ENCODE peak calls at places on chromosomes 6 and 20, in four cellular contexts. S is mesenchymal stem cell; Q is activated CD4-positive, alpha-beta T cell treated with anti-CD3 and anti-CD28 coated beads, Interleukin-2, amount 50 U/mL, for 48 hours; P is Calu3. U is an unnamed sample.
A peak's percentile ranks its signal among the peaks of the same experiment; 100 is the strongest.

GRCh38 chr6:57421503-57421902 is 104.1 kb downstream of the PRIM2 start:
- DNase-seq in S (no peak), Q (no peak), P (no peak), U (no peak)

GRCh38 chr20:55353206-55353605 is 652.1 kb downstream of the CBLN4 start:
- DNase-seq in S (no peak), P (no peak), Q (no peak), U (no peak)

GRCh38 chr6:75081920-75082319 is 123.9 kb downstream of the COL12A1 start:
- DNase-seq in S (no peak), P (no peak), Q (no peak), U (no peak)

GRCh38 chr6:139926711-139927110 is 552.3 kb upstream of the CITED2 start:
- DNase-seq in S (peak; percentile 60), Q (no peak), P (no peak), U (no peak)

GRCh38 chr20:64139200-64140081 is 24.8 kb upstream of the MYT1 start:
- DNase-seq in Q (no peak), S (no peak), P (peak; percentile 3), U (no peak)

GRCh38 chr20:37239026-37239451 is 22.6 kb downstream of the GHRH start:
- DNase-seq in S (peak; percentile 6), P (no peak), Q (no peak), U (no peak)

GRCh38 chr6:56766139-56766805 is 123.6 kb upstream of the DST start:
- DNase-seq in P (no peak), Q (no peak), S (no peak), U (no peak)

GRCh38 chr20:11170025-11170424 is 496.2 kb upstream of the JAG1 start:
- DNase-seq in S (no peak), P (no peak), Q (no peak), U (no peak)

GRCh38 chr20:9068232-9068781 is 580 bp upstream of the PLCB4 start:
- DNase-seq in P (peak; percentile 54), S (peak; percentile 50), Q (no peak), U (no peak)

GRCh38 chr6:130547723-130548122 is 181.9 kb downstream of the TMEM200A start:
- DNase-seq in Q (no peak), P (no peak), S (no peak), U (no peak)

GRCh38 chr20:62739067-62739466 is 30.4 kb downstream of the NTSR1 start:
- DNase-seq in Q (no peak), S (no peak), P (no peak), U (no peak)

GRCh38 chr6:82365011-82365751 is 1.6 kb downstream of the TPBG start:
- DNase-seq in Q (peak; percentile 20), S (peak; percentile 58), P (peak; percentile 59), U (no peak)

GRCh38 chr20:57403216-57403615 is 12.0 kb downstream of the RBM38 start:
- DNase-seq in S (no peak), Q (no peak), P (no peak), U (no peak)

GRCh38 chr6:92376711-92377110 is 1042.6 kb downstream of the EPHA7 start:
- DNase-seq in P (no peak), S (peak; percentile 61), Q (no peak), U (no peak)

U was measured in activated CD8-positive, alpha-beta memory T cell treated with anti-CD3 and anti-CD28 coated beads, Interleukin-2, amount 50 U/mL, for 48 hours.